ENCODE peak calls at places on chromosomes 13 and 19, in ten cellular contexts. U is aorta; K is A549; I is testis; L is CD4-positive, alpha-beta T cell; R is CD8-positive, alpha-beta T cell; W is tibial artery; G is brain microvascular endothelial cell; C is ovary; P is cardiac muscle cell. S is an unnamed sample.

GRCh38 chr13:65460136-65460535 is 1770.0 kb downstream of the PCDH9 start:
- DNase-seq in R (no peak), L (no peak), I (no peak), C (no peak), W (no peak), P (no peak), K (no peak), U (no peak), G (no peak), S (no peak)

GRCh38 chr19:33460221-33460908 is 61.2 kb downstream of the PEPD start:
- DNase-seq in P (no peak), U (no peak), K (no peak), G (no peak), C (peak), R (no peak), I (no peak), L (no peak), W (peak), S (no peak)

GRCh38 chr19:5006201-5006600 is 37.3 kb downstream of the KDM4B start:
- DNase-seq in U (no peak), I (no peak), L (no peak), G (no peak), R (no peak), C (no peak), W (no peak), K (no peak), P (peak), S (no peak)

GRCh38 chr19:29871143-29871542 is 59.4 kb downstream of the CCNE1 start:
- DNase-seq in L (no peak), P (no peak), K (no peak), C (no peak), W (no peak), G (no peak), R (no peak), U (no peak), I (no peak), S (no peak)

GRCh38 chr19:51688665-51689571 is 4.2 kb upstream of the SPACA6 start:
- DNase-seq in C (peak), U (peak), I (peak), R (no peak), L (no peak), P (peak), K (peak), G (peak), W (peak), S (peak)

GRCh38 chr13:104936304-104936703 is 1599.2 kb downstream of the EFNB2 start:
- DNase-seq in U (no peak), C (no peak), R (no peak), L (no peak), I (no peak), W (no peak), K (no peak), P (no peak), G (no peak), S (no peak)

GRCh38 chr13:102580552-102581169 is 16.1 kb upstream of the TPP2 start:
- DNase-seq in G (peak), C (no peak), R (peak), U (no peak), L (no peak), K (peak), W (no peak), P (peak), I (peak), S (no peak)

GRCh38 chr13:97276862-97277269 is 54.7 kb downstream of the MBNL2 start:
- DNase-seq in G (no peak), P (no peak), R (no peak), L (no peak), W (no peak), C (no peak), I (no peak), K (no peak), U (no peak), S (no peak)

GRCh38 chr19:428144-428543 is 19.2 kb upstream of the C2CD4C start:
- DNase-seq in W (no peak), P (no peak), K (no peak), L (no peak), U (no peak), G (no peak), R (no peak), I (no peak), C (no peak), S (no peak)

GRCh38 chr19:4067396-4068057 is 828 bp upstream of the ZBTB7A start:
- DNase-seq in C (peak), I (no peak), K (no peak), W (no peak), L (peak), R (no peak), G (no peak), P (no peak), U (no peak), S (no peak)

GRCh38 chr19:5826531-5827341 is 12.8 kb downstream of the FUT6 start:
- DNase-seq in U (no peak), W (no peak), G (no peak), I (peak), P (peak), L (no peak), C (peak), K (peak), R (peak), S (no peak)

GRCh38 chr13:28551498-28551895 is 56.6 kb upstream of the FLT1 start:
- DNase-seq in R (no peak), P (no peak), C (no peak), K (no peak), I (no peak), G (no peak), L (no peak), W (no peak), U (no peak), S (no peak)

GRCh38 chr19:2540646-2541454 is 64.9 kb downstream of the GADD45B start:
- DNase-seq in U (peak), R (no peak), K (peak), C (peak), W (peak), G (peak), P (peak), L (no peak), I (peak), S (no peak)

GRCh38 chr19:18502633-18503294 is 19.1 kb downstream of the ELL start:
- DNase-seq in C (no peak), L (no peak), P (no peak), U (peak), K (no peak), I (no peak), R (no peak), W (no peak), G (no peak), S (no peak)

GRCh38 chr13:102195566-102196462 is 206.0 kb downstream of the FGF14 start:
- DNase-seq in G (no peak), C (no peak), K (no peak), W (no peak), U (no peak), I (no peak), P (no peak), L (no peak), R (no peak), S (no peak)

GRCh38 chr19:6100284-6100915 is 9.9 kb downstream of the RFX2 start:
- DNase-seq in W (peak), C (no peak), P (no peak), R (no peak), G (no peak), U (no peak), I (peak), L (peak), K (no peak), S (no peak)

GRCh38 chr13:99312493-99312883 is 5.3 kb upstream of the GPR183 start:
- DNase-seq in R (no peak), K (no peak), L (no peak), W (peak), G (peak), P (peak), C (peak), U (peak), I (peak), S (no peak)

GRCh38 chr13:40145139-40145538 is 489.7 kb downstream of the COG6 start:
- DNase-seq in C (no peak), I (no peak), R (no peak), P (no peak), U (no peak), W (no peak), G (no peak), L (no peak), K (no peak), S (no peak)

GRCh38 chr19:5308471-5309437 is 31.9 kb downstream of the PTPRS start:
- DNase-seq in W (peak), P (peak), G (peak), U (peak), K (no peak), L (no peak), C (peak), R (no peak), I (peak), S (no peak)

GRCh38 chr13:94195715-94196114 is 283.8 kb downstream of the DCT start:
- DNase-seq in W (no peak), L (no peak), I (no peak), P (peak), U (no peak), R (no peak), K (no peak), G (peak), C (no peak), S (no peak)

GRCh38 chr19:18310118-18310909 is 12.6 kb downstream of the LSM4 start:
- DNase-seq in P (no peak), C (no peak), W (no peak), K (no peak), R (no peak), G (no peak), L (no peak), U (no peak), I (no peak), S (no peak)

GRCh38 chr19:14061751-14062557 is at the start of gene PALM3:
- DNase-seq in K (no peak), P (no peak), W (no peak), R (no peak), I (peak), G (no peak), U (no peak), C (no peak), L (no peak), S (no peak)

GRCh38 chr19:8491574-8491973 is 10.9 kb downstream of the PRAM1 start:
- DNase-seq in L (no peak), R (peak), I (no peak), C (no peak), U (no peak), K (peak), P (no peak), G (no peak), W (no peak), S (no peak)

GRCh38 chr19:33071887-33072286 is 7.2 kb upstream of the RHPN2 start:
- DNase-seq in C (no peak), I (no peak), K (peak), G (peak), P (no peak), R (no peak), L (no peak), W (no peak), U (no peak), S (no peak)

GRCh38 chr19:8973501-8974091 is 36.6 kb downstream of the MUC16 start:
- DNase-seq in K (peak), R (no peak), U (no peak), P (peak), L (no peak), I (peak), G (peak), W (no peak), C (no peak), S (no peak)

DNA sequence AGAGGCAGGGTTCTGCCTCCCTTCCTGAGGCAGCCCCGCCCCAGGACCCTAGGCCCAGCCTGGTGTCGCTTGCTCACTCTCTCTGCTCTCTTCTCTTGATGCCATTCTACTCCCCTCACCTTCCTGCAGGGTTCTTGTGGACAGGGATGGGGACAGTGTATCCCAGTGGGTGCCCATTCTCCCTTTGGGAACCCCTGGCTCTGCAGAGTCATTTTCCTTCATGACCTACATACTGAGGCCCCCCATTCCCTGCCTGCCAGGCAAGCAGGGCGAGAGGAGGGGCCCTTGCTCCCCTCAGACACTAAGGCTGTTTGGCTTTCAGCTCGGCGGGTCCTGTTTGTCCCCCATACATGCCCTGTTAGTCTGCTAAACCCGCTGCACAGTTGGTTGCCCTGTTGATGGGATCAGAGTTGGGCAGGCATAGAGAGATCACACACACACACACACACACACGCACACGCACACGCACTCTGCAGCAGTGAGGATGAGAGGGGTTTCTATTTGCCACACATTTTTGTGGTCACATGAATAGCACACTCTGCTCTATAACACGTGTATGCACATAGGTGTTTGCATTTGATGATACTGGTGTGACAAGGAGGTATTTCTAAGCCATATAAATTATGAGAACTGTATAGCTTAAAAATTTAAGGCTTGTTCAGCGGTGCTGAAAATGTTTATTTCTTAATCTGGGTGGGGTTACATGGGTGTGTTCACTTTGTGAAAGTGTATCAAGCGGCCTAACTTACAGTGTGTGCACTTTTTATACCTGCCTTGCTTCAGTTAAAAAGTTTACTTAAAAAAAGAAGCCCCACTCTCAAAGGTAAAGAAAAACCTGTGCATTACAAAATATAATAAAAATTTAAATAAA is 20.3 kb downstream of the NFIX start:
- DNase-seq in K (no peak), G (no peak), P (peak), I (no peak), R (no peak), C (peak), U (no peak), L (no peak), W (no peak), S (no peak)
- H3K27ac ChIP-seq in K (no peak), G (no peak), P (no peak), I (peak), R (no peak), C (peak), U (peak), L (no peak), W (peak), S (peak)

DNA sequence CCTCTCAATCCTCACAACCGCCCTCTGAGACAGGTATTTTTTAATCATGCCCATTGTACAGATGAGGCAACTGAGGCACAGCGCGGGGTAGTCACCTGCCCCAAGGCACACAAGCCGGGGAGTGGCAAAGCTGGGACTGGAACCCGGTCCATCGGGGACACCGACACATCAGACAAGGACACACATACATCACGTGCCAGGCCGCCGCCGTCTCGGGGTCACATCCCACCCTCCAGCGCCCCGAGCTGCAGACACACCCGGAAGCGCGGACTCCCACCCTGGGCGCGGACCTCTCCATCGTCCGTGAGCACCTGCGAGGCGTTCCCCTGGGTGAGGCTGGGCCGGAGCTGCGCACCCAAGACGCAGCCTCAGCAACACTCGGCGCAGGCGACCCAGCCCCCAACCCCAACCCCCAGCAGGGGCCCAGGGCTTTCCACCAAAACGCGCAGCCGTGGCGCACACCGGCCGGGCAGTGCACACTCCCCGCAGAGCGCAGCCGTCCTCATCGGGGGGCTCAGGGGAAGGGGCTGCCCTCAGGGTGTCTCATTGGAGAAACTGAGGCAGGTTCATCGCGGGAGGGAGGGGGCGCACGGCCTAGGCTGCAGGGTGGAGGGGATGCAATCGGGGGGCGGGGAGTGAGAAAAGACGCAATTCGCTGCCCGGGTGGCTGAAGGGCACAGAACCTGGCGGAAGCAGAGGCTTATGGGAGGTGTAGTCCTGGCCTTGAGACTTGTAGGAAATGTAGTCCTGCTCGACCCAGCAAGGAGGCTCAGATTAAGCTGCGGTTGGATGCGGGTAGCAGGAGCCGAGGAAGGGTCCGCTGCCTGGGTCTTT is 1.9 kb upstream of the LMTK3 start:
- DNase-seq in W (no peak), K (peak), P (peak), L (peak), G (peak), U (no peak), R (peak), I (peak), C (no peak), S (peak)
- H3K27ac ChIP-seq in W (no peak), K (peak), P (no peak), L (peak), G (no peak), U (no peak), R (peak), I (no peak), C (no peak), S (peak)

GRCh38 chr19:10815969-10816635 is 19.9 kb downstream of the TMED1 start:
- DNase-seq in K (no peak), R (no peak), U (no peak), I (peak), C (no peak), P (no peak), L (no peak), G (no peak), W (no peak), S (no peak)
- H3K27ac ChIP-seq in K (no peak), R (no peak), U (peak), I (peak), C (peak), P (no peak), L (no peak), G (peak), W (peak), S (peak)

GRCh38 chr19:49889038-49889686 is 7.5 kb downstream of the IL4I1 start:
- DNase-seq in G (no peak), W (no peak), L (no peak), C (peak), R (no peak), I (no peak), U (no peak), K (no peak), P (no peak), S (no peak)
- H3K27ac ChIP-seq in G (no peak), W (no peak), L (no peak), C (no peak), R (no peak), I (no peak), U (no peak), K (no peak), P (no peak), S (no peak)

S was measured in caudate nucleus.